ENCODE peak calls at places on chromosome X, in eight cellular contexts. H, G, Q, Z, M, W, N and U are unnamed samples.
A peak's percentile ranks its signal among the peaks of the same experiment; 100 is the strongest.

GRCh38 chrX:82677281-82677680 is 830.8 kb upstream of the POU3F4 start:
- DNase-seq in N (no peak), M (no peak), W (no peak), Z (no peak), H (no peak), Q (no peak), G (no peak), U (no peak)

GRCh38 chrX:96407043-96407442 is 277.6 kb upstream of the DIAPH2 start:
- DNase-seq in Q (no peak), G (peak; percentile 13), N (peak; percentile 45), W (no peak), H (no peak), Z (peak; percentile 59), M (no peak), U (no peak)

GRCh38 chrX:67673741-67674274 is 130.0 kb downstream of the AR start:
- DNase-seq in N (no peak), H (no peak), W (no peak), Q (no peak), G (no peak), M (no peak), Z (no peak), U (no peak)

GRCh38 chrX:28379142-28379541 is 208.1 kb upstream of the IL1RAPL1 start:
- DNase-seq in Z (no peak), H (no peak), G (no peak), N (no peak), Q (no peak), M (no peak), W (no peak), U (no peak)

GRCh38 chrX:72351606-72352338 is 46.1 kb upstream of the CITED1 start:
- DNase-seq in G (no peak), M (no peak), Q (no peak), H (no peak), W (no peak), N (no peak), Z (no peak), U (no peak)

GRCh38 chrX:84873176-84873575 is 130.5 kb upstream of the APOOL start:
- DNase-seq in N (no peak), Q (no peak), M (no peak), G (no peak), Z (no peak), H (no peak), W (no peak), U (no peak)

GRCh38 chrX:146186540-146186939 is 368.9 kb downstream of the SLITRK2 start:
- DNase-seq in Z (no peak), Q (peak; percentile 9), H (no peak), M (no peak), N (no peak), G (no peak), W (no peak), U (no peak)

GRCh38 chrX:4043951-4044350 is 330.5 kb upstream of the PRKX start:
- DNase-seq in M (no peak), W (no peak), Q (no peak), Z (no peak), N (no peak), G (no peak), H (no peak), U (no peak)

GRCh38 chrX:84168095-84168494 is 19.9 kb downstream of the RPS6KA6 start:
- DNase-seq in N (no peak), Z (no peak), H (no peak), M (no peak), W (no peak), G (no peak), Q (no peak), U (no peak)

GRCh38 chrX:23317799-23318724 is 16.6 kb upstream of the PTCHD1 start:
- DNase-seq in H (no peak), N (no peak), Q (no peak), G (no peak), Z (no peak), M (no peak), W (peak; percentile 40), U (peak; percentile 4)

GRCh38 chrX:76366972-76367371 is 60.5 kb upstream of the MAGEE1 start:
- DNase-seq in W (no peak), Q (no peak), G (no peak), H (no peak), N (no peak), M (no peak), Z (no peak), U (no peak)

GRCh38 chrX:132041016-132041415 is 17.9 kb downstream of the STK26 start:
- DNase-seq in M (no peak), Z (no peak), Q (no peak), W (no peak), G (no peak), N (no peak), H (no peak), U (peak; percentile 4)

GRCh38 chrX:109826954-109827708 is 94.1 kb upstream of the ACSL4 start:
- DNase-seq in Q (no peak), W (no peak), M (no peak), H (no peak), Z (no peak), N (peak; percentile 72), G (no peak), U (no peak)

GRCh38 chrX:19129694-19130093 is 7.4 kb upstream of the ADGRG2 start:
- DNase-seq in G (no peak), H (no peak), Q (no peak), W (no peak), N (no peak), M (no peak), Z (no peak), U (no peak)

GRCh38 chrX:31420711-31421151 is 348.9 kb upstream of the FTHL17 start:
- DNase-seq in H (no peak), W (no peak), G (no peak), M (no peak), Z (no peak), Q (no peak), N (no peak), U (no peak)

GRCh38 chrX:41526925-41527324 is 79.8 kb downstream of the NYX start:
- DNase-seq in Q (no peak), M (no peak), W (no peak), H (no peak), Z (no peak), N (no peak), G (no peak), U (peak; percentile 2)

GRCh38 chrX:34859191-34859590 is 83.4 kb upstream of the FAM47B start:
- DNase-seq in Q (no peak), W (no peak), M (no peak), N (no peak), H (no peak), Z (no peak), G (no peak), U (no peak)

DNA sequence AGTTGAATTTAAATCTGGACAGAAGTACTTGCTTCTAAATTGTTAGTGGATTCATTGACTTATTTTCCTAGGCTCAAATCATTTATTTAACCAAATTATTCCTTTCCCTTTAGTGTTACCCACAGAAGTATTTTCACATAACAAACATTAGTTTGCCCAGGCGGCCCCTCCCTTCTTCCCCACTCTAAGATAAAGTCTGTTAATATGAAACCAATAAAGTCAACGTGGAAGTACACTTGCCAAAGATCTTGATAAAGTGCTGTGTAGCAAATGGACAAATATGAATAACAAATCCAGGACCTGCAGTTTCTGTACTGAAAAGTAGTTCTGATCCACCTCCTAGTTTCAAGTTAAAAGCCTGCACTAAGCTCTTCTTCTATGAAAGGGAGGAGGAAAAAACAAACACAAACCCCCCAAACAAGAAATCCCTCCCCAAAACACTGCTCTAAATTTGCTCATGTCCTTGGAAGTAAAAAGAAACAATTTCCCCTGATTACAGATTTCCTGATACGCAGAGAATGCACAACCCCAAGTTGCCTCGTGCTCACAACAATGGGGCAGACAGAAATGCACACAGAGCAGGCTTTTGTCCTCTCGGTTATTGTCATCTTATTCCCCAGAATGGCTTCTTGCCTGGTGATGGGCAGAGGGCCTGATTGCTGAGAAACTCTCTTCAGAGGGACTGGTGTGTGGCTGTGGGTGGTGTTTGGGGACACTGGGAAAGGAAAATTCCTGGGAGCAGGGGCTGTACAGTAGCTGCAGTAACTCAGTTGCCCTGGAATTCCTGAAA is 23.2 kb downstream of the TMSB4X start:
- DNase-seq in G (no peak), W (no peak), H (no peak), Z (no peak), M (no peak), N (no peak), Q (no peak), U (no peak)
- TF ChIP-seq POLR2A in G (no peak), W (no peak), H (no peak), Z (no peak), M (no peak), N (no peak), Q (no peak), U (no peak)

DNA sequence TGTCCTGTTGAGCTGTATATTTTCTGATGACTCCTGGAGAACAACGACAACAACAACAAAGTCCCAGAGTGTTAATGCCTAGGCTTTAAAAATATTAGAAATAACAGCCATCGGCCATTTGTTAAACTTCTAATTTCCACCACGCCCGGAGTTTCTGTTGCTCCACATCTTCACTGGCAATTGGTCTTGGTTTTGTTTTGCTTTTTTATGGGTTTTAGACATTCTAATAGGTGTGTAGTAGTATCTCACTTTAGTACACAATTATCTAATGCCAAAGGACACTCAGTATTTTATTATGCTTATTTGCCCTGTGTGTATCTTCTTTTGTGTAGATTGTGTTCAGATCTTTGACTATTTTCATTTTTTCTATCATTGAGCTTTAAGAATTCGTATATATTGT is 5.0 kb downstream of the MAGEA12 start:
- DNase-seq in N (no peak), M (no peak), W (no peak), Z (no peak), Q (no peak), H (no peak), G (no peak), U (no peak)
- TF ChIP-seq POLR2A in N (no peak), M (no peak), W (no peak), Z (no peak), Q (no peak), H (no peak), G (no peak), U (no peak)

GRCh38 chrX:1281511-1281910 is 12.9 kb downstream of the CSF2RA start:
- DNase-seq in M (no peak), W (no peak), H (no peak), Z (no peak), Q (no peak), N (no peak), G (no peak), U (peak; percentile 18)
- TF ChIP-seq POLR2A in M (no peak), W (no peak), H (no peak), Z (no peak), Q (no peak), N (no peak), G (no peak), U (no peak)

GRCh38 chrX:153792368-153792767 is 1.8 kb downstream of the IDH3G start:
- DNase-seq in Q (no peak), M (no peak), W (no peak), G (no peak), H (no peak), N (no peak), Z (no peak), U (no peak)

GRCh38 chrX:153794018-153794896 is at the start of the genes IDH3G and SSR4:
- DNase-seq in H (peak; percentile 97), G (peak; percentile 85), M (peak; percentile 95), Z (peak; percentile 95), N (peak; percentile 83), W (peak; percentile 96), Q (peak; percentile 93), U (peak; percentile 96)

GRCh38 chrX:153794897-153795816 is 689 bp downstream of the SSR4 start:
- DNase-seq in Q (no peak), H (no peak), M (no peak), N (no peak), G (no peak), W (no peak), Z (no peak), U (no peak)

GRCh38 chrX:153791104-153791852 is 2.9 kb downstream of the IDH3G start:
- DNase-seq in Z (no peak), G (no peak), N (no peak), M (no peak), H (no peak), Q (no peak), W (peak; percentile 60), U (no peak)

GRCh38 chrX:153793291-153793690 is 884 bp downstream of the IDH3G start:
- DNase-seq in H (no peak), Q (no peak), W (peak; percentile 51), G (no peak), M (no peak), N (no peak), Z (no peak), U (no peak)
- TF ChIP-seq POLR2A in H (no peak), Q (no peak), W (no peak), G (no peak), M (no peak), N (no peak), Z (no peak), U (no peak)